ENCODE peak calls at places on chromosomes 11 and 22, in five cellular contexts. J is heart right ventricle, A is cardiac muscle cell, T is psoas muscle, S is neural progenitor cell. N is an unnamed sample.
A peak's percentile ranks its signal among the peaks of the same experiment; 100 is the strongest.

GRCh38 chr11:13143486-13144297 is 133.9 kb upstream of the BMAL1 start:
- DNase-seq in J (no peak), A (no peak), T (no peak), S (no peak), N (no peak)

GRCh38 chr11:128696930-128697329 is 3.1 kb downstream of the FLI1 start:
- DNase-seq in J (no peak), A (no peak), T (no peak), S (no peak), N (no peak)

GRCh38 chr22:27300661-27301285 is 500.8 kb downstream of the MN1 start:
- DNase-seq in J (no peak), A (no peak), T (no peak), S (no peak), N (no peak)

GRCh38 chr11:13276454-13276851 is 1.1 kb upstream of the BMAL1 start:
- DNase-seq in J (no peak), A (no peak), T (no peak), S (no peak), N (no peak)

GRCh38 chr22:24427500-24428164 is at the start of gene ADORA2A:
- DNase-seq in J (no peak), A (no peak), T (peak; percentile 54), S (no peak), N (no peak)

GRCh38 chr11:68343761-68344256 is 31.4 kb downstream of the LRP5 start:
- DNase-seq in J (no peak), A (no peak), T (no peak), S (no peak), N (no peak)

GRCh38 chr22:27148025-27148424 is 490.6 kb downstream of the MIAT start:
- DNase-seq in J (no peak), A (no peak), T (no peak), S (no peak), N (no peak)

GRCh38 chr22:36433318-36434231 is 45.8 kb upstream of the MYH9 start:
- DNase-seq in J (no peak), A (no peak), T (no peak), S (no peak), N (no peak)

GRCh38 chr11:72736452-72737069 is 15.6 kb downstream of the ARAP1 start:
- DNase-seq in J (peak; percentile 56), A (peak; percentile 50), T (peak; percentile 71), S (no peak), N (peak; percentile 76)

GRCh38 chr11:129946256-129946655 is 50.9 kb upstream of the NFRKB start:
- DNase-seq in J (no peak), A (no peak), T (no peak), S (no peak), N (no peak)

GRCh38 chr11:69444381-69445130 is 36.9 kb upstream of the LINC01488 start:
- DNase-seq in J (peak; percentile 79), A (peak; percentile 95), T (peak; percentile 81), S (peak; percentile 79), N (peak; percentile 87)

GRCh38 chr11:61904539-61905048 is 12.8 kb downstream of the RAB3IL1 start:
- DNase-seq in J (no peak), A (no peak), T (no peak), S (peak; percentile 83), N (no peak)

GRCh38 chr11:117178210-117179034 is at the start of gene SIDT2:
- DNase-seq in J (peak; percentile 96), A (peak; percentile 97), T (peak; percentile 97), S (peak; percentile 96), N (peak; percentile 92)

GRCh38 chr22:47610281-47610680 is 847.8 kb downstream of the TBC1D22A start:
- DNase-seq in J (no peak), A (no peak), T (peak; percentile 24), S (no peak), N (no peak)

GRCh38 chr22:47609653-47610052 is 847.2 kb downstream of the TBC1D22A start:
- DNase-seq in J (no peak), A (no peak), T (peak; percentile 28), S (no peak), N (no peak)

GRCh38 chr22:47612136-47612910 is 849.9 kb downstream of the TBC1D22A start:
- DNase-seq in J (no peak), A (no peak), T (peak; percentile 5), S (no peak), N (no peak)

GRCh38 chr22:47608421-47608820 is 846.0 kb downstream of the TBC1D22A start:
- DNase-seq in J (no peak), A (no peak), T (peak; percentile 1), S (no peak), N (no peak)

GRCh38 chr22:47610766-47611165 is 848.3 kb downstream of the TBC1D22A start:
- DNase-seq in J (no peak), A (no peak), T (peak; percentile 13), S (no peak), N (no peak)
- H3K9me3 ChIP-seq in J (peaks cover 9% of the 10 kb centered on the region), A (no peaks in the 10 kb centered on the region), T (no peaks in the 10 kb centered on the region), S (no peaks in the 10 kb centered on the region), N (no peaks in the 10 kb centered on the region)

GRCh38 chr22:41504397-41504796 is 35.5 kb downstream of the ACO2 start:
- DNase-seq in J (peak; percentile 55), A (peak; percentile 48), T (peak; percentile 89), S (no peak), N (no peak)

GRCh38 chr22:41499624-41500280 is 30.8 kb downstream of the ACO2 start:
- DNase-seq in J (no peak), A (no peak), T (peak; percentile 58), S (no peak), N (no peak)

GRCh38 chr22:41498322-41498721 is 29.4 kb downstream of the ACO2 start:
- DNase-seq in J (no peak), A (peak; percentile 26), T (peak; percentile 42), S (no peak), N (no peak)

GRCh38 chr22:41501209-41501608 is 32.3 kb downstream of the ACO2 start:
- DNase-seq in J (no peak), A (no peak), T (peak; percentile 37), S (peak; percentile 44), N (no peak)

DNA sequence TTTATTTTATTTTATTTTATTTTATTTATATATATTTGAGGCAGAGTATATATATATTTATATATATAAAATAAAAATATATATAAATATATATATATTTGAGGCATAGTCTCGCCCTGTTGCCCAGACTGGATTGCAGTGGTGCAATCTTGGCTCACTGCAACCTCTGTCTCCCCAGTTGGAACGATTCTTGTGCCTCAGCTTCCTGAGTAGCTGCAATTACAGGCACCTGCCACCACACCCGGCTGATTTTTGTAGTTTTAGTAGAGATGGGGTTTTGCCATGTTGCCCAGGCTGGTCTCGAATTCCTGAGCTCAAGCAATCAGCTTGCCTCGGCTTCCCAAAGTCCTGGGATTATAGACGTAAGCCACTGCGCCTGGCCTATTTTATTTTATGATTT is 31.4 kb downstream of the ACO2 start:
- DNase-seq in J (no peak), A (no peak), T (peak; percentile 33), S (no peak), N (no peak)
- TF ChIP-seq CTCF in J (no peak), A (no peak), T (no peak), S (no peak), N (no peak)

GRCh38 chr11:126963115-126963514 is 37.5 kb downstream of the KIRREL3 start:
- DNase-seq in J (no peak), A (no peak), T (no peak), S (no peak), N (no peak)
- H3K9me3 ChIP-seq in J (no peaks in the 10 kb centered on the region), A (no peaks in the 10 kb centered on the region), T (no peaks in the 10 kb centered on the region), S (no peaks in the 10 kb centered on the region), N (no peaks in the 10 kb centered on the region)

GRCh38 chr11:44120169-44120568 is 24.7 kb downstream of the EXT2 start:
- DNase-seq in J (no peak), A (no peak), T (peak; percentile 69), S (peak; percentile 29), N (no peak)
- TF ChIP-seq CTCF in J (peak; percentile 56), A (peak; percentile 31), T (peak; percentile 55), S (peak; percentile 51), N (no peak)

DNA sequence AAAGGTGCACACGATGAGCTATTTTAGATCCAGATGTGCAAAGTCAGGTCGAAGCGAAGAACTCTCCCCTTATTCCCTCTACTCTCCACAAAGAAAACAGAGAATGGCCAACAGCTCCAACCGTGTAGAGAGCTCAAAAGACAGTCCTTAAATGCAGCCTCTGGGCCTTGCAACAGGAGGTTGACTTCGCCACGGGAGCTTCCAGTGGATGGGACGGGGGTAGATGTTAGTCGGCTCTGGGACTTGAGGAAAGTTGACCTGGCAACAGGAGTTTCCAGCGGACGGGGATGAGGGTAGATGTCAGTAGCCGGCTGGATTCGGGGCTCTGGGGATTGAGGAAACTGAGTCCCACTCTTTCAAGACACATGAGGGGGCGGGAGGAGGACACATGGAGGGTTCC is 450.4 kb downstream of the BRD1 start:
- DNase-seq in J (no peak), A (no peak), T (no peak), S (no peak), N (peak; percentile 4)
- H3K9me3 ChIP-seq in J (no peaks in the 10 kb centered on the region), A (no peaks in the 10 kb centered on the region), T (no peaks in the 10 kb centered on the region), S (no peaks in the 10 kb centered on the region), N (no peaks in the 10 kb centered on the region)

GRCh38 chr11:105609341-105609781 is 512 bp upstream of the GRIA4 start:
- DNase-seq in J (no peak), A (peak; percentile 27), T (no peak), S (peak; percentile 63), N (no peak)
- TF ChIP-seq CTCF in J (no peak), A (peak; percentile 41), T (no peak), S (peak; percentile 52), N (no peak)

DNA sequence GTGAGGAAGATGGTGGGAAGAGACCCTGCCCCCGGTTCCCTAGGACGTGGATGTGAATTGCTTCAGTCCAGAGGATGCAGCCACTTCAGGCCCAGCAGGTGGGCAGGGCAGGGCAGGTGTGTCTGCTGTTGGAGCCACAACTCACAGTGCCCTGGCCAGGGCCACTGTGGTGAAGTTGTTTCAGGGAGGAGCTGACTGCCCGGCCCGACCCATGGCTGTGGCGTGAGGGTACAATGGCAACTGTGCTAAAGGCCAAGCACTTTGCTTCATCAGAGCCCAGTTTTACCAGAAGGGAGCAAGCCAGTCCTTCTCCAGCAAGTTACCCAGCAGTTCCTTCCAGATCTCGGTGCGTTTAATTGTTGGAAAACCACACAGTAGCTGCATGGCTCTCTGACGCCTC is 1174.4 kb downstream of the BRD1 start:
- DNase-seq in J (no peak), A (no peak), T (no peak), S (no peak), N (no peak)
- H3K9me3 ChIP-seq in J (peaks cover 10% of the 10 kb centered on the region), A (no peaks in the 10 kb centered on the region), T (no peaks in the 10 kb centered on the region), S (no peaks in the 10 kb centered on the region), N (no peaks in the 10 kb centered on the region)

GRCh38 chr11:42840856-42841255 is 470.9 kb upstream of the API5 start:
- DNase-seq in J (no peak), A (no peak), T (no peak), S (no peak), N (no peak)
- TF ChIP-seq CTCF in J (no peak), A (no peak), T (no peak), S (no peak), N (no peak)